ENCODE peak calls at places on chromosomes 4 and X, in seven cellular contexts. W, B, H, Y, E, Q and T are unnamed samples.

GRCh38 chr4:15738877-15739276 is 36.0 kb downstream of the BST1 start:
- DNase-seq in Y (no peak), H (no peak), W (no peak), Q (no peak), B (no peak), E (no peak), T (no peak)

GRCh38 chr4:42282081-42282901 is 115.0 kb upstream of the SHISA3 start:
- DNase-seq in Q (no peak), H (peak), B (no peak), E (peak), Y (peak), W (peak), T (no peak)

GRCh38 chr4:87108142-87108546 is 112.3 kb downstream of the KLHL8 start:
- DNase-seq in B (no peak), W (no peak), H (peak), Q (no peak), E (no peak), Y (peak), T (no peak)

GRCh38 chr4:142402925-142403324 is 443.2 kb downstream of the INPP4B start:
- DNase-seq in W (peak), H (peak), B (no peak), Q (no peak), Y (peak), E (no peak), T (no peak)

GRCh38 chr4:23135792-23136645 is 443.3 kb downstream of the GBA3 start:
- DNase-seq in B (no peak), Q (no peak), W (no peak), E (peak), Y (peak), H (peak), T (no peak)

GRCh38 chr4:184362338-184362737 is 112.0 kb downstream of the IRF2 start:
- DNase-seq in B (no peak), W (no peak), H (peak), Y (peak), Q (no peak), E (no peak), T (no peak)

GRCh38 chrX:150767475-150768131 is 74.4 kb downstream of the MTMR1 start:
- DNase-seq in Q (no peak), E (no peak), W (no peak), Y (peak), B (no peak), H (peak), T (no peak)

GRCh38 chr4:101126044-101126443 is 221.3 kb downstream of the PPP3CA start:
- DNase-seq in Y (no peak), B (no peak), H (peak), W (no peak), E (no peak), Q (no peak), T (no peak)

GRCh38 chr4:144645621-144646522 is at the start of gene HHIP:
- DNase-seq in Y (peak), B (no peak), W (peak), H (peak), E (peak), Q (peak), T (peak)

GRCh38 chrX:96379951-96380350 is 304.7 kb upstream of the DIAPH2 start:
- DNase-seq in Y (no peak), E (no peak), B (no peak), W (no peak), H (no peak), Q (no peak), T (no peak)

GRCh38 chr4:84944952-84945351 is 21.5 kb downstream of the WDFY3 start:
- DNase-seq in E (no peak), W (no peak), Q (no peak), Y (peak), H (peak), B (no peak), T (no peak)

GRCh38 chrX:56248492-56248891 is 16.3 kb downstream of the KLF8 start:
- DNase-seq in Y (no peak), Q (no peak), E (no peak), W (no peak), H (peak), B (no peak), T (peak)

GRCh38 chr4:22071749-22072148 is 123.2 kb upstream of the KCNIP4 start:
- DNase-seq in Q (no peak), Y (peak), W (no peak), E (no peak), H (peak), B (no peak), T (no peak)

GRCh38 chr4:53541577-53542206 is 49.6 kb downstream of the LNX1 start:
- DNase-seq in Y (peak), E (no peak), B (no peak), H (peak), Q (no peak), W (no peak), T (no peak)

GRCh38 chrX:116317409-116317808 is 119.0 kb upstream of the SLC6A14 start:
- DNase-seq in Q (no peak), W (no peak), H (peak), Y (peak), E (no peak), B (no peak), T (peak)

GRCh38 chr4:139299536-139299935 is 1.8 kb upstream of the NAA15 start:
- DNase-seq in H (peak), E (no peak), B (no peak), W (no peak), Q (no peak), Y (peak), T (no peak)

GRCh38 chrX:44072631-44073030 is 99.4 kb upstream of the NDP start:
- DNase-seq in E (no peak), Q (no peak), Y (no peak), B (no peak), W (no peak), H (no peak), T (no peak)

GRCh38 chr4:8199594-8200301 is 658 bp downstream of the SH3TC1 start:
- DNase-seq in Q (no peak), W (no peak), H (no peak), E (no peak), Y (peak), B (no peak), T (no peak)

GRCh38 chrX:111244238-111244750 is 26.0 kb downstream of the CAPN6 start:
- DNase-seq in W (no peak), H (peak), Q (no peak), Y (peak), B (no peak), E (peak), T (no peak)

GRCh38 chr4:106690487-106690886 is 321.9 kb upstream of the GIMD1 start:
- DNase-seq in Q (no peak), B (no peak), E (no peak), Y (peak), H (peak), W (no peak), T (no peak)

GRCh38 chr4:17721496-17722360 is 59.7 kb downstream of the FAM184B start:
- DNase-seq in B (peak), Y (peak), H (peak), Q (no peak), E (peak), W (no peak), T (no peak)

GRCh38 chrX:54483946-54484345 is 12.1 kb downstream of the FGD1 start:
- DNase-seq in H (no peak), E (no peak), Q (no peak), Y (no peak), B (no peak), W (no peak), T (no peak)

GRCh38 chr4:78166582-78166981 is 109.5 kb downstream of the FRAS1 start:
- DNase-seq in H (no peak), W (no peak), B (no peak), E (no peak), Q (no peak), Y (peak), T (no peak)

GRCh38 chrX:2435465-2435864 is 65.3 kb downstream of the DHRSX start:
- DNase-seq in B (no peak), E (no peak), Q (no peak), H (no peak), W (no peak), Y (no peak), T (no peak)

GRCh38 chr4:1723131-1723801 is 1.9 kb downstream of the TACC3 start:
- DNase-seq in H (no peak), Q (no peak), Y (no peak), E (no peak), B (peak), W (no peak), T (no peak)

GRCh38 chrX:134718329-134719317 is 60.4 kb upstream of the PLAC1 start:
- DNase-seq in E (no peak), W (no peak), Q (no peak), H (peak), Y (peak), B (no peak), T (no peak)

GRCh38 chr4:109294468-109295020 is 7.9 kb downstream of the COL25A1 start:
- DNase-seq in H (peak), Y (no peak), B (no peak), Q (no peak), W (no peak), E (no peak), T (no peak)

GRCh38 chr4:17165256-17165655 is 266.8 kb upstream of the LDB2 start:
- DNase-seq in W (no peak), B (no peak), Y (no peak), E (no peak), Q (no peak), H (peak), T (no peak)

GRCh38 chrX:112731793-112732192 is 52.1 kb upstream of the LHFPL1 start:
- DNase-seq in B (no peak), Q (no peak), Y (no peak), E (no peak), W (no peak), H (peak), T (no peak)

GRCh38 chr4:6386091-6386490 is 86.3 kb downstream of the PPP2R2C start:
- DNase-seq in E (no peak), B (no peak), W (no peak), H (no peak), Y (peak), Q (no peak), T (no peak)

GRCh38 chr4:150950657-150951056 is 64.4 kb downstream of the LRBA start:
- DNase-seq in Q (no peak), Y (peak), B (no peak), E (no peak), W (no peak), H (peak), T (no peak)

GRCh38 chr4:73459048-73459421 is 22.5 kb upstream of the AFM start:
- DNase-seq in E (no peak), W (no peak), H (no peak), B (no peak), Q (no peak), Y (no peak), T (no peak)

GRCh38 chr4:13367691-13368090 is 116.4 kb downstream of the RAB28 start:
- DNase-seq in H (no peak), Y (no peak), E (no peak), B (no peak), Q (no peak), W (no peak), T (no peak)

GRCh38 chrX:39309721-39310152 is 508.5 kb downstream of the MID1IP1 start:
- DNase-seq in Q (no peak), H (peak), E (no peak), Y (peak), W (no peak), B (no peak), T (no peak)

GRCh38 chrX:101749436-101749835 is 89.8 kb upstream of the ARMCX2 start:
- DNase-seq in W (no peak), Q (no peak), E (no peak), B (no peak), H (no peak), Y (no peak), T (no peak)

GRCh38 chr4:177251237-177251636 is 58.4 kb upstream of the NEIL3 start:
- DNase-seq in E (no peak), Y (no peak), W (no peak), H (no peak), B (no peak), Q (no peak), T (no peak)

GRCh38 chr4:92232566-92232965 is 71.2 kb upstream of the GRID2 start:
- DNase-seq in E (no peak), Q (no peak), Y (peak), H (peak), W (no peak), B (no peak), T (no peak)

GRCh38 chrX:136395271-136395670 is 92.5 kb upstream of the BRS3 start:
- DNase-seq in E (no peak), H (peak), W (no peak), Y (peak), B (no peak), Q (no peak), T (no peak)